ENCODE peak calls at places on chromosome X, in five cellular contexts. V is A549, N is HepG2, A is K562, Y is GM12878. D is an unnamed sample.
A peak's percentile ranks its signal among the peaks of the same experiment; 100 is the strongest.

GRCh38 chrX:9532349-9532748 is 67.5 kb downstream of the TBL1X start:
- DNase-seq in V (no peak), N (no peak), A (no peak), Y (no peak), D (no peak)

GRCh38 chrX:1657367-1658082 is 42.7 kb downstream of the ASMT start:
- DNase-seq in V (peak; percentile 66), N (no peak), A (no peak), Y (peak; percentile 62), D (no peak)

GRCh38 chrX:78329486-78329885 is 2.1 kb upstream of the CYSLTR1 start:
- DNase-seq in V (no peak), N (no peak), A (no peak), Y (no peak), D (no peak)

GRCh38 chrX:10648608-10649007 is 28.2 kb upstream of the MID1 start:
- DNase-seq in V (no peak), N (no peak), A (no peak), Y (no peak), D (no peak)

GRCh38 chrX:50799531-50799961 is 14.4 kb downstream of the SHROOM4 start:
- DNase-seq in V (peak; percentile 6), N (no peak), A (no peak), Y (no peak), D (no peak)

GRCh38 chrX:78643106-78643505 is 16.0 kb downstream of the RTL3 start:
- DNase-seq in V (no peak), N (no peak), A (no peak), Y (no peak), D (no peak)

GRCh38 chrX:49155243-49155899 is 7.2 kb upstream of the MAGIX start:
- DNase-seq in V (peak; percentile 88), N (no peak), A (peak; percentile 92), Y (no peak), D (peak; percentile 92)

GRCh38 chrX:133999013-133999705 is 13.8 kb upstream of the GPC3 start:
- DNase-seq in V (no peak), N (no peak), A (no peak), Y (no peak), D (no peak)

GRCh38 chrX:56726609-56727008 is 2.4 kb upstream of the NBDY start:
- DNase-seq in V (peak; percentile 67), N (peak; percentile 41), A (peak; percentile 55), Y (no peak), D (peak; percentile 60)

GRCh38 chrX:134573683-134574035 is 84.6 kb downstream of the PLAC1 start:
- DNase-seq in V (peak; percentile 38), N (no peak), A (no peak), Y (no peak), D (no peak)

GRCh38 chrX:134938682-134939081 is 52.1 kb upstream of the SMIM10 start:
- DNase-seq in V (no peak), N (no peak), A (no peak), Y (no peak), D (no peak)

GRCh38 chrX:10045327-10046000 is 78.3 kb downstream of the CLDN34 start:
- DNase-seq in V (no peak), N (no peak), A (no peak), Y (no peak), D (no peak)

GRCh38 chrX:123648028-123648810 is 84.6 kb downstream of the THOC2 start:
- DNase-seq in V (peak; percentile 83), N (peak; percentile 81), A (peak; percentile 9), Y (no peak), D (peak; percentile 86)

GRCh38 chrX:99371976-99372595 is 1038.0 kb downstream of the PCDH19 start:
- DNase-seq in V (no peak), N (no peak), A (no peak), Y (no peak), D (no peak)

GRCh38 chrX:43716696-43717095 is 60.6 kb downstream of the MAOA start:
- DNase-seq in V (no peak), N (no peak), A (no peak), Y (no peak), D (no peak)

GRCh38 chrX:107360788-107361360 is 88.6 kb upstream of the FRMPD3 start:
- DNase-seq in V (no peak), N (no peak), A (no peak), Y (no peak), D (no peak)

GRCh38 chrX:68997461-68997860 is 167.8 kb downstream of the PJA1 start:
- DNase-seq in V (no peak), N (no peak), A (no peak), Y (no peak), D (no peak)

GRCh38 chrX:72609313-72609712 is 36.7 kb upstream of the HDAC8 start:
- DNase-seq in V (peak; percentile 36), N (peak; percentile 0), A (peak; percentile 11), Y (no peak), D (peak; percentile 3)

GRCh38 chrX:31423575-31424284 is 351.9 kb upstream of the FTHL17 start:
- DNase-seq in V (peak; percentile 17), N (peak; percentile 15), A (peak; percentile 40), Y (no peak), D (peak; percentile 47)

GRCh38 chrX:106948641-106949040 is 28.4 kb downstream of the CLDN2 start:
- DNase-seq in V (peak; percentile 53), N (no peak), A (no peak), Y (no peak), D (no peak)

GRCh38 chrX:136115909-136116297 is 31.4 kb upstream of the FHL1 start:
- DNase-seq in V (no peak), N (no peak), A (no peak), Y (no peak), D (no peak)

GRCh38 chrX:31260351-31260750 is 188.5 kb upstream of the FTHL17 start:
- DNase-seq in V (no peak), N (no peak), A (no peak), Y (no peak), D (no peak)

GRCh38 chrX:120309873-120310730 is 1.2 kb downstream of the TMEM255A start:
- DNase-seq in V (peak; percentile 17), N (no peak), A (no peak), Y (no peak), D (peak; percentile 49)

GRCh38 chrX:120790552-120790951 is 85.1 kb downstream of the CT47B1 start:
- DNase-seq in V (no peak), N (no peak), A (no peak), Y (no peak), D (no peak)

GRCh38 chrX:102338162-102338561 is 91.2 kb downstream of the NXF2 start:
- DNase-seq in V (no peak), N (no peak), A (no peak), Y (no peak), D (no peak)

GRCh38 chrX:11555759-11556158 is 110.0 kb downstream of the ARHGAP6 start:
- DNase-seq in V (no peak), N (peak; percentile 6), A (no peak), Y (no peak), D (no peak)

GRCh38 chrX:121733514-121733913 is 686.1 kb downstream of the GLUD2 start:
- DNase-seq in V (no peak), N (no peak), A (no peak), Y (no peak), D (no peak)

GRCh38 chrX:71581210-71581609 is 3.0 kb downstream of the GCNA start:
- DNase-seq in V (no peak), N (no peak), A (no peak), Y (no peak), D (no peak)

GRCh38 chrX:128057421-128057820 is 5.2 kb upstream of the ACTRT1 start:
- DNase-seq in V (no peak), N (no peak), A (no peak), Y (no peak), D (no peak)

GRCh38 chrX:73851014-73852009 is 288.3 kb downstream of the CHIC1 start:
- DNase-seq in V (no peak), N (no peak), A (peak; percentile 87), Y (peak; percentile 90), D (no peak)

GRCh38 chrX:129823115-129823514 is 20.6 kb downstream of the ZDHHC9 start:
- DNase-seq in V (peak; percentile 58), N (no peak), A (peak; percentile 63), Y (no peak), D (peak; percentile 63)

GRCh38 chrX:46318551-46318950 is 226.7 kb downstream of the ZNF674 start:
- DNase-seq in V (no peak), N (no peak), A (no peak), Y (no peak), D (no peak)
- TF ChIP-seq JUNB in V (no peak), N (no peak), A (no peak), Y (no peak), D (no peak)

GRCh38 chrX:143437439-143437838 is 79.8 kb downstream of the SPANXN3 start:
- DNase-seq in V (peak; percentile 0), N (no peak), A (peak; percentile 1), Y (no peak), D (peak; percentile 53)
- TF ChIP-seq JUNB in V (no peak), N (no peak), A (no peak), Y (no peak), D (no peak)

GRCh38 chrX:70479970-70480659 is 35.5 kb downstream of the DLG3 start:
- DNase-seq in V (peak; percentile 30), N (no peak), A (no peak), Y (no peak), D (peak; percentile 36)

GRCh38 chrX:70481871-70482270 is 37.2 kb downstream of the DLG3 start:
- DNase-seq in V (no peak), N (no peak), A (no peak), Y (no peak), D (no peak)

GRCh38 chrX:70482300-70482699 is 37.7 kb downstream of the DLG3 start:
- DNase-seq in V (no peak), N (no peak), A (no peak), Y (no peak), D (no peak)

GRCh38 chrX:70480660-70481018 is 36.0 kb downstream of the DLG3 start:
- DNase-seq in V (no peak), N (no peak), A (no peak), Y (no peak), D (no peak)

GRCh38 chrX:70481424-70481823 is 36.8 kb downstream of the DLG3 start:
- DNase-seq in V (no peak), N (no peak), A (no peak), Y (no peak), D (no peak)
- TF ChIP-seq JUNB in V (no peak), N (no peak), A (no peak), Y (no peak), D (no peak)

GRCh38 chrX:19721726-19722370 is 165.6 kb downstream of the SH3KBP1 start:
- DNase-seq in V (no peak), N (no peak), A (no peak), Y (no peak), D (no peak)
- TF ChIP-seq JUNB in V (no peak), N (no peak), A (no peak), Y (no peak), D (no peak)

GRCh38 chrX:40104649-40105015 is 6.9 kb upstream of the BCOR start:
- DNase-seq in V (no peak), N (no peak), A (peak; percentile 49), Y (no peak), D (no peak)
- TF ChIP-seq JUNB in V (no peak), N (no peak), A (no peak), Y (no peak), D (no peak)

GRCh38 chrX:125627676-125628075 is 308.0 kb downstream of the TEX13C start:
- DNase-seq in V (no peak), N (no peak), A (no peak), Y (no peak), D (no peak)
- TF ChIP-seq JUNB in V (no peak), N (no peak), A (no peak), Y (no peak), D (no peak)

GRCh38 chrX:4380710-4381109 is 667.3 kb upstream of the PRKX start:
- DNase-seq in V (no peak), N (no peak), A (no peak), Y (no peak), D (peak; percentile 29)
- TF ChIP-seq JUNB in V (no peak), N (no peak), A (no peak), Y (no peak), D (no peak)